ENCODE peak calls at places on chromosomes 12 and 14, in nine cellular contexts. D, E, A, Y, L, M, H, F and P are unnamed samples.
A peak's percentile ranks its signal among the peaks of the same experiment; 100 is the strongest.

GRCh38 chr12:116603516-116603915 is 44.3 kb downstream of the MAP1LC3B2 start:
- DNase-seq in D (no peak), M (no peak), F (peak; percentile 22), H (no peak), A (no peak), E (no peak), Y (no peak), L (no peak), P (no peak)

GRCh38 chr12:54197037-54197909 is 8.5 kb upstream of the SMUG1 start:
- DNase-seq in E (no peak), Y (no peak), L (no peak), A (no peak), F (peak; percentile 39), M (no peak), H (no peak), D (no peak), P (no peak)

GRCh38 chr14:94769413-94770250 is at the start of gene GSC:
- DNase-seq in M (peak; percentile 37), A (peak; percentile 41), Y (no peak), E (peak; percentile 42), H (peak; percentile 19), L (no peak), D (peak; percentile 52), F (peak; percentile 92), P (no peak)

GRCh38 chr12:5745251-5745888 is 199.7 kb downstream of the ANO2 start:
- DNase-seq in E (peak; percentile 56), D (peak; percentile 57), L (peak; percentile 63), H (peak; percentile 60), Y (peak; percentile 47), F (peak; percentile 90), A (peak; percentile 84), M (peak; percentile 29), P (peak; percentile 7)

GRCh38 chr14:94181835-94182234 is 7.7 kb downstream of the PPP4R4 start:
- DNase-seq in A (no peak), F (no peak), L (no peak), D (no peak), H (no peak), M (no peak), E (no peak), Y (no peak), P (no peak)

GRCh38 chr12:92899388-92900001 is 29.6 kb downstream of the EEA1 start:
- DNase-seq in D (peak; percentile 24), M (peak; percentile 97), Y (peak; percentile 88), L (no peak), F (peak; percentile 34), E (peak; percentile 39), H (peak; percentile 92), A (peak; percentile 53), P (peak; percentile 99)

GRCh38 chr12:21528953-21529352 is 2.9 kb downstream of the SPX start:
- DNase-seq in M (no peak), D (peak; percentile 70), Y (no peak), H (no peak), L (no peak), A (no peak), E (no peak), F (no peak), P (peak; percentile 85)

GRCh38 chr12:122208073-122208820 is 4.7 kb downstream of the B3GNT4 start:
- DNase-seq in M (no peak), Y (no peak), A (no peak), H (no peak), L (no peak), E (no peak), F (no peak), D (no peak), P (no peak)

GRCh38 chr12:110353211-110353965 is 50.1 kb downstream of the ANAPC7 start:
- DNase-seq in A (no peak), E (no peak), Y (no peak), M (no peak), H (peak; percentile 5), L (no peak), F (no peak), D (no peak), P (no peak)

GRCh38 chr12:128942960-128943477 is 89.7 kb downstream of the GLT1D1 start:
- DNase-seq in M (no peak), L (no peak), E (no peak), F (no peak), H (no peak), D (no peak), A (no peak), Y (no peak), P (no peak)

GRCh38 chr12:41663487-41664258 is 475.6 kb downstream of the PDZRN4 start:
- DNase-seq in A (no peak), H (no peak), D (no peak), L (no peak), M (peak; percentile 22), E (no peak), Y (peak; percentile 16), F (peak; percentile 39), P (peak; percentile 44)

GRCh38 chr12:52522346-52523011 is 2.3 kb upstream of the KRT5 start:
- DNase-seq in F (no peak), H (no peak), L (no peak), M (no peak), Y (peak; percentile 27), E (no peak), D (peak; percentile 38), A (no peak), P (no peak)

GRCh38 chr14:69651653-69652052 is 40.3 kb downstream of the SUSD6 start:
- DNase-seq in Y (no peak), E (no peak), H (no peak), M (no peak), D (no peak), L (no peak), F (no peak), A (no peak), P (no peak)

GRCh38 chr12:25924535-25925001 is 33.9 kb upstream of the RASSF8 start:
- DNase-seq in A (no peak), F (peak; percentile 41), E (no peak), D (no peak), H (no peak), L (no peak), M (no peak), Y (no peak), P (no peak)

GRCh38 chr14:61569783-61570182 is 125.5 kb upstream of the HIF1A start:
- DNase-seq in Y (no peak), D (no peak), F (no peak), E (peak; percentile 49), H (no peak), L (peak; percentile 79), M (peak; percentile 95), A (no peak), P (no peak)

GRCh38 chr14:61567838-61568571 is 127.3 kb upstream of the HIF1A start:
- DNase-seq in A (no peak), E (peak; percentile 33), Y (no peak), D (no peak), F (peak; percentile 71), H (no peak), M (no peak), L (no peak), P (no peak)

GRCh38 chr14:61569308-61569707 is 126.0 kb upstream of the HIF1A start:
- DNase-seq in L (no peak), E (no peak), M (no peak), Y (no peak), A (no peak), D (no peak), H (no peak), F (no peak), P (no peak)

GRCh38 chr14:61570188-61570960 is 124.9 kb upstream of the HIF1A start:
- DNase-seq in L (no peak), E (no peak), A (no peak), F (no peak), D (no peak), M (no peak), H (no peak), Y (no peak), P (no peak)

GRCh38 chr14:61568572-61569011 is 126.7 kb upstream of the HIF1A start:
- DNase-seq in Y (no peak), M (no peak), E (peak; percentile 37), L (peak; percentile 65), A (no peak), F (peak; percentile 58), D (peak; percentile 75), H (no peak), P (no peak)
- H3K4me3 ChIP-seq in Y (peak overlapping the region; percentile 52), M (no peak overlapping the region), E (peak overlapping the region; percentile 44), L (peak overlapping the region; percentile 45), A (no peak overlapping the region), F (peak overlapping the region; percentile 56), D (peak overlapping the region; percentile 40), H (no peak overlapping the region), P (peak overlapping the region; percentile 41)

GRCh38 chr12:103771466-103771865 is 69.6 kb downstream of the NT5DC3 start:
- DNase-seq in H (peak; percentile 58), M (peak; percentile 35), F (peak; percentile 59), E (no peak), L (no peak), D (no peak), A (peak; percentile 47), Y (no peak), P (no peak)
- TF ChIP-seq CTCF in H (peak; percentile 60), M (peak; percentile 66), F (peak; percentile 48), E (no peak), L (peak; percentile 47), D (no peak), A (peak; percentile 36), Y (peak; percentile 64), P (peak; percentile 82)

GRCh38 chr12:56286044-56286830 is 13.9 kb downstream of the CS start:
- DNase-seq in A (no peak), D (no peak), Y (no peak), H (no peak), F (no peak), E (no peak), M (no peak), L (no peak), P (no peak)

GRCh38 chr12:56280849-56281248 is 14.1 kb downstream of the COQ10A start:
- DNase-seq in L (no peak), A (no peak), F (no peak), D (no peak), H (no peak), M (no peak), Y (no peak), E (no peak), P (no peak)

GRCh38 chr12:56278905-56279304 is 12.2 kb downstream of the COQ10A start:
- DNase-seq in H (no peak), F (no peak), E (no peak), M (no peak), A (no peak), Y (no peak), D (no peak), L (no peak), P (no peak)

GRCh38 chr12:56282581-56282980 is 15.8 kb downstream of the COQ10A start:
- DNase-seq in Y (no peak), E (no peak), L (no peak), H (no peak), F (no peak), A (no peak), M (no peak), D (no peak), P (no peak)

GRCh38 chr12:56282030-56282429 is 15.3 kb downstream of the COQ10A start:
- DNase-seq in L (no peak), A (no peak), F (no peak), D (no peak), E (no peak), H (no peak), Y (no peak), M (no peak), P (no peak)
- H3K4me3 ChIP-seq in L (no peak overlapping the region), A (no peak overlapping the region), F (no peak overlapping the region), D (no peak overlapping the region), E (no peak overlapping the region), H (no peak overlapping the region), Y (no peak overlapping the region), M (no peak overlapping the region), P (no peak overlapping the region)

DNA sequence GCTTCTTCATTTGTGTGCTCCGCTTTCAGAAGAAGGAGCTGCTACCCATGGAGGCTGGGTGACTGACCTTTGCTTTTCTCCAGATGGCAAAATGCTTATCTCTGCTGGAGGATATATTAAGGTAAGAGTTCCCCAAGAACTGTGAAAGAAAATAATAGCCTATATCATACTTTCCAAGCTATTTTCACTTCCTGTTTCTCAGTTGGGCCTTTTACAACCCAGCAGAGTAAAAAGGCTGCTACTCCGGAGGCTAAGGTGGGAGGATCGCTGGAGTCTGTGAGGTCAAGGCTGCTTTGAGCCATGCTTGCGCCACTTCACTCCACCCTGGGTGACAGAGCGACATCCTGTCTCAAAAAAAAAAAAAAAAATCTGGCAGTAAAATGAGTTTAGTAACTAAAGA is 82.1 kb downstream of the APAF1 start:
- DNase-seq in D (no peak), L (no peak), M (no peak), H (no peak), Y (no peak), E (no peak), F (no peak), A (no peak), P (no peak)
- TF ChIP-seq CTCF in D (no peak), L (no peak), M (no peak), H (no peak), Y (no peak), E (no peak), F (no peak), A (no peak), P (no peak)